ENCODE peak calls at places on chromosomes 11 and 22, in five cellular contexts. D, B, O, U and A are unnamed samples.
A peak's percentile ranks its signal among the peaks of the same experiment; 100 is the strongest.

GRCh38 chr11:85672111-85672875 is 7.4 kb upstream of the CREBZF start:
- DNase-seq in D (no peak), B (no peak), O (no peak), U (no peak), A (no peak)

GRCh38 chr11:9820260-9820659 is 156.4 kb downstream of the SWAP70 start:
- DNase-seq in D (no peak), B (no peak), O (no peak), U (no peak), A (no peak)

GRCh38 chr11:111745719-111746504 is 20.3 kb downstream of the PPP2R1B start:
- DNase-seq in D (no peak), B (no peak), O (no peak), U (no peak), A (no peak)

GRCh38 chr11:66886317-66886588 is 29.4 kb downstream of the LRFN4 start:
- DNase-seq in D (no peak), B (no peak), O (no peak), U (no peak), A (no peak)

GRCh38 chr22:35684270-35684700 is 33.4 kb upstream of the APOL5 start:
- DNase-seq in D (no peak), B (peak; percentile 39), O (peak; percentile 13), U (no peak), A (no peak)

GRCh38 chr22:50530857-50531545 is 1.2 kb upstream of the TYMP start:
- DNase-seq in D (peak; percentile 93), B (peak; percentile 79), O (no peak), U (peak; percentile 92), A (peak; percentile 74)

GRCh38 chr11:128632151-128632791 is 44.9 kb upstream of the ETS1 start:
- DNase-seq in D (peak; percentile 43), B (peak; percentile 69), O (peak; percentile 32), U (no peak), A (peak; percentile 53)

GRCh38 chr11:34316347-34317037 is 41.3 kb downstream of the ABTB2 start:
- DNase-seq in D (no peak), B (no peak), O (no peak), U (no peak), A (no peak)

GRCh38 chr11:126232683-126233082 is 21.1 kb downstream of the FAM118B start:
- DNase-seq in D (no peak), B (no peak), O (no peak), U (no peak), A (no peak)

GRCh38 chr11:126257764-126258163 is 10.9 kb downstream of the SRPRA start:
- DNase-seq in D (no peak), B (no peak), O (no peak), U (no peak), A (no peak)

GRCh38 chr22:38270091-38270972 is 2.5 kb downstream of the TMEM184B start:
- DNase-seq in D (no peak), B (no peak), O (no peak), U (no peak), A (no peak)

GRCh38 chr22:46557736-46558480 is 20.5 kb upstream of the CELSR1 start:
- DNase-seq in D (no peak), B (no peak), O (no peak), U (no peak), A (no peak)

GRCh38 chr11:8268530-8269461 is 5.1 kb upstream of the LMO1 start:
- DNase-seq in D (no peak), B (peak; percentile 50), O (peak; percentile 23), U (no peak), A (peak; percentile 59)

GRCh38 chr11:69007978-69008381 is 5.1 kb downstream of the MRGPRF start:
- DNase-seq in D (no peak), B (no peak), O (no peak), U (no peak), A (no peak)

GRCh38 chr11:62665630-62666258 is 632 bp downstream of the CSKMT start:
- DNase-seq in D (peak; percentile 54), B (peak; percentile 31), O (peak; percentile 60), U (peak; percentile 51), A (peak; percentile 50)

GRCh38 chr11:8839306-8839956 is 71.6 kb upstream of the AKIP1 start:
- DNase-seq in D (no peak), B (no peak), O (no peak), U (no peak), A (no peak)

GRCh38 chr11:48013269-48013901 is 33.0 kb downstream of the PTPRJ start:
- DNase-seq in D (peak; percentile 50), B (no peak), O (no peak), U (peak; percentile 46), A (no peak)

GRCh38 chr22:48579035-48579914 is 1248.4 kb downstream of the BRD1 start:
- DNase-seq in D (no peak), B (no peak), O (no peak), U (no peak), A (peak; percentile 6)

GRCh38 chr22:24583221-24583971 is 9.5 kb downstream of the LRRC75B start:
- DNase-seq in D (peak; percentile 32), B (no peak), O (no peak), U (no peak), A (no peak)

DNA sequence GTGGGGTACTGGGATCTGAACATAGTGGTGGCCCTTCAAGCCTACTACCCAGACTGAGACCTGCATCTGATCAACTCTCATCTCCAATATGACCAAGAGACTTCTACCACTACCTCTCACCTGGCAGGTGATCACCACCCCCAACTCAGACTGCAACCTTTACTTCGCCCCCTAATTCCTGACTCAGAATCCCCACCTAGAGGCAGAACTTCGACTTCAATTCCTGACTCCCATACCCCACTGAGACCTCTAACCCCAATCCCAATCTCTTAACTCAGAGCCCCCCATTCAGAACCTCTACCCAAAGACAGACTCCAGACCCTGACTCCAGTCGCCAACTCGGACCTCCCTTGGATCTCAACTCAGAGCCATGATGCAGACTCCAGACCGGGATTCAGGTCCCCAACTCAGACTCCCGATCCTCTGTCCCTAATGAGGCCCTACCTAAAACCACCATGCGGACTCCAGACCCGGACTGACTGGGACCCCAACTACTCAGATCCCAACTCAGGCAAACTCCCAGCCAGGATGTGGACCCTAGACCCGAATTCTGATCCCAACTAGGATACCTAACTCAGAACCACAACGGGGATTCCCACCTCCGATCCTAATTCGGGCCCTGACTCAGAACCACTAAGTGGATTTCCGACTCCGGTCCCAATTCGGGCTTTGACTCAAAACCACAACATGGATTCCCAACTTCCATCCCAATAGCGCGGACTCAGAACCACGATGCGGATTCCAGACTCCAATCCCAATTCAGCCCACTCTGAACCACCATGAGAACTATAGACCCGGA is 1.2 kb downstream of the KCNQ1OT1 start:
- DNase-seq in D (no peak), B (peak; percentile 9), O (no peak), U (no peak), A (no peak)
- TF ChIP-seq CTCF in D (no peak), B (no peak), O (no peak), U (no peak), A (no peak)

DNA sequence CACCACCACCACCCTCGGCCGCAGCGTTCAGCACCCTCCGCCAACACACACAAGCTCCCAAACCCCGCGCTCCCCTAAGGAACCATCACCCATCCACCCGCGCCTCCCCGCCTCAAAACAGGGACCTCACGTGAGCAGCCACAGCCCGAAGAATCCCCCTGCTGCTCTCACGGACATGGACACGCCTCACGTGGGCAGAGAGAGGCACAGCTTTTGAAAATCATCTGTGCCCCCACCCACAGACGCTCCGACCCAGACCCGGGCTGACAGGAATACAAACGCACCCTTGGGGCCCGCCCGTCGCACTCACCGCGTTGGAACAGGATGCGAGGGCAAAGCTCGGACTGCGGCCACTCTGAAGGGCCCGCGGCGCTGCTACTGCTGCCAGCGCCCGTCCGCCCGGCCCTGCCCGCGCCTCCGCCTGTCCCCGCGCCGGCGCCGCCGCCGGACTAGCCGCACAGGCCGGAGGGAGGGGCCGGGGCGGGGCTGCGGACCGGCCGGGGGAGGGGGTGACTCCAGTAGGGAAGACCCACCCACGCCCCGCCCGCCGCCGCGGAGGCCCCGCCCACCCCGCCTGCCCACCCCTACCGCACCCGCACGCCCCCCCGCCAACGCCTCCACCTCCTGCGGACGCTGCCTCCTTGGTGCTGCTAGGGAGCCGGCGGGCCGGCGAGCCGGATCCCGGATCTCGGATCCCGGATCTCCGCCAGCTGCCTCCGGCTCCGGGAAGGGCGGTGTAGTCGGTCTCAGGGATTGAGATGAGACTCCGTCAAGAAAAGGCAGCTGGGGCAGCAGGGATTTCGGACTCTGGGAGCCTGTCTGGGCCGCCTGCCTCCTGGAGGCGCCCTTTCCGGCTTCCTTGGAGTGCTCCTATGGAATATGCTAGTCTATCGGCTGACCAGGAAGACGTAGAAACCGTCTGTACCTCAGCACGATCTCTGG is at the start of gene TRIM3:
- DNase-seq in D (peak; percentile 96), B (peak; percentile 91), O (peak; percentile 95), U (peak; percentile 93), A (peak; percentile 96)
- TF ChIP-seq CTCF in D (peak; percentile 9), B (no peak), O (peak; percentile 45), U (no peak), A (no peak)

GRCh38 chr11:16193897-16194381 is 162.4 kb downstream of the SOX6 start:
- DNase-seq in D (no peak), B (no peak), O (no peak), U (no peak), A (no peak)

GRCh38 chr11:16191852-16192240 is 164.5 kb downstream of the SOX6 start:
- DNase-seq in D (no peak), B (no peak), O (peak; percentile 22), U (no peak), A (no peak)

GRCh38 chr11:16195659-16196058 is 160.7 kb downstream of the SOX6 start:
- DNase-seq in D (no peak), B (no peak), O (no peak), U (no peak), A (no peak)

GRCh38 chr11:16194566-16194965 is 161.8 kb downstream of the SOX6 start:
- DNase-seq in D (no peak), B (no peak), O (no peak), U (no peak), A (no peak)

GRCh38 chr11:16191212-16191851 is 165.0 kb downstream of the SOX6 start:
- DNase-seq in D (peak; percentile 8), B (no peak), O (no peak), U (no peak), A (no peak)
- TF ChIP-seq CTCF in D (no peak), B (no peak), O (peak; percentile 36), U (no peak), A (no peak)

DNA sequence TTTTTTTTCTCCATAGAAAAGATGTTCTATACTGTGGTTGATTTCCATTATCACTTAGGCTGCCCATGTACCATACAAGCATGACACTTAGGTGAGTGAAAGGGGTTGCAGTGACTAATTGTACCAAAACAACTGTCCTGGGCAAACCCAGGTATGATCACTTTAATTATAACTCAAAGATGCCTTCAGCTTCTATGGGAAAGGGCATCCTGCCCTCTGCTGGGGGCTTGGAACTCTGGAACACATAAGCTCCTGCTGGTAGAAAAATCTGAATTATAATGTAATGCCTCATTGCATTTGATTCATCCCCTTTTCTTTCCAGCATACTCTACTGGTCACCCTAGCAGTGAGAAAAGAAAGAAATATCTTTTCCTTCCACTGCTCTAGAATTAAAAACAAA is 206.3 kb downstream of the DDX10 start:
- DNase-seq in D (no peak), B (peak; percentile 32), O (peak; percentile 39), U (no peak), A (peak; percentile 47)
- TF ChIP-seq CTCF in D (no peak), B (peak; percentile 39), O (peak; percentile 60), U (no peak), A (peak; percentile 40)